ENCODE peak calls at places on chromosomes 13 and 19, in five cellular contexts. G is NCI-H2081; U is HEK293T; H is CD4-positive, alpha-beta T cell; Q is fibroblast of villous mesenchyme. R is an unnamed sample.
A peak's percentile ranks its signal among the peaks of the same experiment; 100 is the strongest.

GRCh38 chr19:3375221-3376088 is 9.1 kb downstream of the NFIC start:
- DNase-seq in G (no peak), U (no peak), H (no peak), Q (peak; percentile 67), R (peak; percentile 67)

GRCh38 chr19:55647732-55648656 is at the start of gene CCDC106:
- DNase-seq in G (peak; percentile 70), U (peak; percentile 68), H (no peak), Q (peak; percentile 73), R (peak; percentile 76)

GRCh38 chr19:29410974-29411615 is 114.7 kb upstream of the VSTM2B start:
- DNase-seq in G (no peak), U (no peak), H (no peak), Q (no peak), R (no peak)

GRCh38 chr13:98141938-98142426 is 912 bp upstream of the FARP1 start:
- DNase-seq in G (no peak), U (no peak), H (no peak), Q (no peak), R (no peak)

GRCh38 chr19:55377356-55378131 is 918 bp downstream of the TMEM190 start:
- DNase-seq in G (no peak), U (no peak), H (no peak), Q (no peak), R (no peak)

GRCh38 chr13:112768795-112769411 is 79.1 kb downstream of the ATP11A start:
- DNase-seq in G (no peak), U (no peak), H (no peak), Q (no peak), R (no peak)

GRCh38 chr19:3080281-3080680 is 13.9 kb upstream of the GNA11 start:
- DNase-seq in G (no peak), U (no peak), H (no peak), Q (peak; percentile 68), R (no peak)

GRCh38 chr19:47094557-47095517 is 18.7 kb downstream of the ZC3H4 start:
- DNase-seq in G (no peak), U (no peak), H (no peak), Q (peak; percentile 50), R (no peak)

GRCh38 chr19:57664269-57665127 is 4.2 kb upstream of the ZSCAN4 start:
- DNase-seq in G (no peak), U (peak; percentile 31), H (no peak), Q (peak; percentile 63), R (peak; percentile 66)

GRCh38 chr19:12769689-12770088 is 5.7 kb downstream of the HOOK2 start:
- DNase-seq in G (no peak), U (no peak), H (peak; percentile 37), Q (no peak), R (no peak)

GRCh38 chr13:113869263-113869662 is 5.4 kb upstream of the GAS6 start:
- DNase-seq in G (no peak), U (no peak), H (no peak), Q (no peak), R (no peak)

R was measured in fibroblast of pulmonary artery.